ENCODE peak calls at places on chromosomes 4 and X, in ten cellular contexts. O is heart right ventricle, U is ovary, L is Panc1, W is H1, Y is cardiac muscle cell, A is PC-3, R is mammary epithelial cell, P is pancreas, N is psoas muscle. E is an unnamed sample. For H3K36me3, the result is how much of the 10 kb centered on the place peaks cover.

GRCh38 chr4:47383829-47384427 is 79.6 kb downstream of the COMMD8 start:
- DNase-seq in W (no peak), O (no peak), P (no peak), R (peak), U (no peak), N (no peak), Y (peak), L (no peak), A (peak), E (no peak)

GRCh38 chrX:109393859-109394258 is 88.0 kb downstream of the GUCY2F start:
- DNase-seq in N (no peak), W (no peak), P (no peak), Y (peak), A (peak), U (no peak), R (peak), L (no peak), O (no peak), E (no peak)

GRCh38 chr4:108512615-108513505 is 107.5 kb upstream of the RPL34 start:
- DNase-seq in N (no peak), L (no peak), O (no peak), W (peak), R (peak), P (no peak), Y (peak), U (no peak), A (peak), E (no peak)

GRCh38 chr4:40516651-40517050 is 113.0 kb downstream of the RBM47 start:
- DNase-seq in L (no peak), W (no peak), N (no peak), O (no peak), P (no peak), R (no peak), Y (no peak), U (no peak), A (no peak), E (no peak)

GRCh38 chr4:20254517-20255250 is 3.0 kb downstream of the SLIT2 start:
- DNase-seq in L (no peak), N (peak), Y (peak), A (no peak), W (no peak), R (no peak), U (peak), P (peak), O (peak), E (peak)

GRCh38 chrX:39705299-39705698 is 392.5 kb downstream of the BCOR start:
- DNase-seq in L (no peak), N (peak), W (no peak), P (peak), R (peak), Y (peak), A (peak), U (peak), O (peak), E (peak)

GRCh38 chrX:65723706-65724105 is 56.3 kb downstream of the MSN start:
- DNase-seq in R (no peak), Y (peak), P (no peak), N (no peak), L (no peak), U (no peak), A (no peak), O (no peak), W (no peak), E (no peak)

GRCh38 chr4:36255575-36255974 is 11.3 kb upstream of the ARAP2 start:
- DNase-seq in W (no peak), A (no peak), L (no peak), O (no peak), N (no peak), U (no peak), P (no peak), R (no peak), Y (no peak), E (no peak)

GRCh38 chr4:7781361-7781760 is 158.3 kb downstream of the AFAP1 start:
- DNase-seq in O (no peak), P (no peak), Y (peak), W (no peak), N (no peak), R (no peak), U (peak), L (no peak), A (no peak), E (peak)

GRCh38 chrX:23621621-23622265 is 45.5 kb upstream of the PRDX4 start:
- DNase-seq in A (no peak), P (no peak), L (no peak), U (no peak), O (no peak), N (no peak), Y (no peak), W (no peak), R (no peak), E (no peak)

GRCh38 chrX:110258552-110258951 is 59.3 kb downstream of the AMMECR1 start:
- DNase-seq in Y (peak), P (no peak), O (no peak), U (no peak), W (no peak), L (no peak), A (peak), R (peak), N (no peak), E (no peak)

GRCh38 chr4:174217273-174218126 is 66.0 kb downstream of the FBXO8 start:
- DNase-seq in A (no peak), U (peak), L (no peak), Y (peak), R (peak), P (peak), O (peak), N (no peak), W (no peak), E (no peak)

GRCh38 chr4:26028793-26029511 is 114.9 kb downstream of the SMIM20 start:
- DNase-seq in Y (peak), N (peak), L (no peak), R (no peak), W (peak), U (peak), P (peak), O (peak), A (no peak), E (peak)

GRCh38 chr4:616911-617643 is 8.3 kb upstream of the PDE6B start:
- DNase-seq in L (no peak), R (no peak), P (no peak), A (no peak), N (no peak), O (no peak), W (no peak), U (peak), Y (no peak), E (no peak)

GRCh38 chr4:54230479-54231418 is 1.7 kb downstream of the PDGFRA start:
- DNase-seq in N (peak), U (peak), L (no peak), Y (peak), W (no peak), R (no peak), O (peak), A (no peak), P (no peak), E (peak)

GRCh38 chr4:108774809-108775530 is 12.1 kb upstream of the ETNPPL start:
- DNase-seq in N (peak), Y (no peak), A (no peak), O (peak), R (no peak), P (peak), W (no peak), L (no peak), U (no peak), E (peak)

GRCh38 chr4:82578935-82579334 is 17.1 kb upstream of the TMEM150C start:
- DNase-seq in L (no peak), A (no peak), U (no peak), N (no peak), O (no peak), P (no peak), Y (peak), W (no peak), R (no peak), E (no peak)

GRCh38 chrX:115949900-115950822 is 220.4 kb upstream of the AGTR2 start:
- DNase-seq in A (peak), N (no peak), O (no peak), P (peak), W (no peak), L (no peak), R (peak), U (peak), Y (no peak), E (no peak)

GRCh38 chr4:80202190-80202711 is 4.9 kb downstream of the PRDM8 start:
- DNase-seq in O (peak), N (peak), R (peak), W (no peak), Y (peak), A (peak), U (peak), P (peak), L (no peak), E (peak)

GRCh38 chrX:20432048-20432447 is 165.3 kb upstream of the RPS6KA3 start:
- DNase-seq in P (no peak), O (no peak), U (no peak), L (no peak), N (no peak), A (peak), R (no peak), W (no peak), Y (peak), E (no peak)

GRCh38 chr4:145177511-145177905 is 2.9 kb downstream of the OTUD4 start:
- DNase-seq in Y (peak), W (no peak), O (no peak), U (no peak), R (peak), N (no peak), P (no peak), L (no peak), A (peak), E (no peak)

GRCh38 chr4:125111352-125111751 is 203.4 kb upstream of the FAT4 start:
- DNase-seq in O (no peak), P (no peak), L (no peak), U (no peak), Y (no peak), N (no peak), A (no peak), W (no peak), R (no peak), E (no peak)
- H3K4me3 ChIP-seq in O (no peak), P (no peak), L (no peak), U (no peak), Y (no peak), N (no peak), A (no peak), W (no peak), R (no peak), E (no peak)

GRCh38 chr4:177356921-177357320 is 47.2 kb downstream of the NEIL3 start:
- DNase-seq in W (no peak), N (no peak), P (no peak), Y (no peak), L (no peak), U (no peak), R (peak), O (no peak), A (peak), E (no peak)
- H3K36me3 ChIP-seq in W (under half), N (under half), P (under half), Y (under half), L (under half), U (under half), R (under half), O (under half), A (under half), E (under half)

GRCh38 chr4:103918214-103918613 is 198.4 kb upstream of the TACR3 start:
- DNase-seq in R (no peak), A (no peak), Y (no peak), O (no peak), W (no peak), P (no peak), L (no peak), N (no peak), U (no peak), E (no peak)

DNA sequence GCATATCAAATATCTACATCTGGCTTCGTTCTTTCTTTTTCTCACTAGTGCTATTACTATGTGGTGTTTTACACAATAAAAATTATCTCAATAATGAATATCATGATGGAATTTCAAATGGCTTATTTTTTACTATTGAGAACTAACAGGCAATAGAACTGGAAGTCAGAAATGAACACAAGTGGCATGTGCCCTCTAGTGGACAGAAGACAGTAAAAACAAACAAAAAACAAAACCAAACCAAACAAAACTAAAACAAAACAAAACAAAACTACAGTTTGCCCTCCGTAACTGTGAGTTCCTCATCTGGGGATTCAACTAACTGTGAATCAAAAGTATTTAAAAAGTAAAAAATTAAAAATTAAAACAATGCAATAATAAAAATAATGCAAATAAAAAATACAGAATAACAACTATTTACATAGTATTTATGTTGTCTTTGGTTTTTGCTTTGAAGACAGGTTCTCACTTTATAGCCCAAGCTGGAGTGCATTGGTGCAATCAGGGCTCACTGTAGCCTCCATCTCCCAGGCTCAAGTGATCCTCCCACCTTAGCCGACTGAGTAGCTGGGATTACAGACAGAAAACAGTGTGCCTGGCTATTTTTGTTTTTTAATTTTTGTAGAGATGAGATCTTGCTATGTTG is 195.6 kb upstream of the TACR3 start:
- DNase-seq in R (peak), P (no peak), Y (peak), L (no peak), A (peak), O (no peak), W (no peak), U (no peak), N (no peak), E (no peak)
- TF ChIP-seq CTCF in R (peak), P (peak), Y (peak), L (peak), A (peak), O (peak), W (no peak), U (no peak), N (peak), E (peak)

GRCh38 chr4:137530176-137530575 is 2.1 kb downstream of the PCDH18 start:
- DNase-seq in Y (peak), L (no peak), W (no peak), R (no peak), N (no peak), A (no peak), O (no peak), P (no peak), U (no peak), E (no peak)

GRCh38 chr4:137526681-137527080 is 5.6 kb downstream of the PCDH18 start:
- DNase-seq in P (no peak), N (no peak), O (no peak), R (no peak), A (no peak), U (no peak), L (no peak), Y (no peak), W (no peak), E (no peak)

GRCh38 chr4:137531951-137532868 is at the start of gene PCDH18:
- DNase-seq in O (peak), R (peak), U (peak), N (peak), A (peak), P (peak), W (peak), Y (peak), L (no peak), E (peak)

GRCh38 chr4:137531121-137531520 is 1.2 kb downstream of the PCDH18 start:
- DNase-seq in Y (peak), R (no peak), U (no peak), O (no peak), W (no peak), N (no peak), P (no peak), A (peak), L (no peak), E (no peak)

DNA sequence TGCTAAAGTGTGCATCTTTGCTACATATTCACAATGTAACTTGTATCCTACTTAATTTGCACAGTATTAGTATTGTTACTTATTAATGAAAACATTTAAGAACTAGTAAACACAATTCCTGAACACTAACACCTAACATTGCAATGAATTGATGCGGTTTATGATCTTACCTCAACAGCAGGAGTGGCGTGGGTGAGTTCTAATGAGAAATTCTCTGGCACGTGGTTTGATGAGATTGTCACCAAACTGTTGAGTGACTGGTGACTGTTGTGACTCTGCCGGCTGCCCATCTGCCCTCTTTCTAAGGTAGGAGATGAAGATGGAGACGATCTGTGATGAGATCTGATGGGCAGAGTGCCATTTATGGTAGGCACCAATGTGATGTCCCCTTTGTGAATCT is 2.9 kb downstream of the PCDH18 start:
- DNase-seq in N (no peak), W (no peak), P (no peak), L (no peak), U (no peak), A (no peak), Y (no peak), O (no peak), R (no peak), E (no peak)
- H3K4me3 ChIP-seq in N (peak), W (peak), P (no peak), L (peak), U (peak), A (no peak), Y (no peak), O (peak), R (no peak), E (peak)

GRCh38 chrX:119669424-119670037 is 23.4 kb downstream of the SEPTIN6 start:
- DNase-seq in R (no peak), P (no peak), U (no peak), A (no peak), W (no peak), N (peak), L (no peak), Y (no peak), O (no peak), E (no peak)

GRCh38 chrX:119672252-119672825 is 20.6 kb downstream of the SEPTIN6 start:
- DNase-seq in U (no peak), Y (no peak), O (no peak), N (no peak), R (no peak), A (peak), P (no peak), L (no peak), W (no peak), E (no peak)

GRCh38 chrX:119661486-119661885 is 31.5 kb downstream of the SEPTIN6 start:
- DNase-seq in U (no peak), L (no peak), N (no peak), R (no peak), A (no peak), W (no peak), P (no peak), Y (no peak), O (no peak), E (no peak)

DNA sequence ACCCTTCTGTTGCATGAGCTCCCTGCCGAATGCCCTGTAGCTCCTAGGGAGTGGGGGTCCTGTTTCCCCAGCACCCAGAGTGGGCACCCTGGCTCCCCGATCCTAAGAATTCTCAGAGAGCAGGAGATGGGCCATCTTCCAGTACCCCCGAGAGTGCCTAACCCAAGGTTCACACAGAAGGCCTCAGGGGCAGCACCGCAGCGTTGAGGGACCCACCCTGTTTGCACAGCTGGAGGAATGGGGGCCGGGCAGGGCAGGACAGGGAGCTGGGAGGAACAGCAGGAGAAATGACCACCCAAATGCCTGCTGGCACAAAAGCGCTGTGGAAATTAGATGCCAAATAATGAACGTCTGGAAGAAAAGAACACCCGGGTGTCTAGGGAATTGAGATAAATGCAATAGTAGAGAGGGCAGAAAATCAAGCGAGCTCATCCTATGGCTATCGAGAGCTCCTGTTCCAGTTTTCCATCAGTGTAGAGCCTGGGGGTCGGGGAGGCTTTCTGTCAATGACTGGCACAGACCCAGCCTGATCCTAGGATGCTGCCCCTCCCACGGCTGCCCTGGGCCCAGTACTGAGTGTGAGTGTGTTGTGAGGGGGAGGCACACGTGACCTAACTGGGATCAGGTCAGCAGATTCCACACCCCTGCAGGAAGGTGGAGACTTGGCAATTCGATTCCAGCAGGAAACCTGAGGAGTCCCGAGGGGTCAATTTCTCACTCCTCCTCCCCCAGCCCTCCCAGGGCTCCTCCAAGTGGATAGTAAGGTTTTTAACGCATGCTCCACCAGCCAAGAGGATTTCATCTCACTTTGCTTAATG is 25.6 kb downstream of the SEPTIN6 start:
- DNase-seq in A (no peak), L (no peak), O (no peak), P (no peak), N (no peak), R (no peak), W (no peak), U (peak), Y (peak), E (no peak)
- H3K36me3 ChIP-seq in A (under half), L (under half), O (under half), P (under half), N (under half), R (under half), W (under half), U (under half), Y (under half), E (under half)

GRCh38 chrX:140661657-140662056 is 47.9 kb upstream of the LINC00632 start:
- DNase-seq in U (no peak), P (no peak), Y (peak), W (no peak), N (no peak), R (no peak), L (no peak), A (peak), O (no peak), E (no peak)
- TF ChIP-seq CTCF in U (no peak), P (no peak), Y (no peak), W (no peak), N (no peak), R (peak), L (peak), A (peak), O (no peak), E (no peak)